ENCODE peak calls at places on chromosomes 5 and 9, in seven cellular contexts. S is AG04449, Y is PC-3, A is HCT116, F is cardiac muscle cell, N is lower lobe of right lung, Z is neural progenitor cell. U is an unnamed sample.

GRCh38 chr5:74034738-74035137 is 408.7 kb downstream of the ARHGEF28 start:
- DNase-seq in Z (no peak), A (no peak), N (no peak), F (no peak), Y (peak; percentile 71), S (no peak), U (no peak)

GRCh38 chr9:38200431-38200830 is 131.4 kb upstream of the SHB start:
- DNase-seq in N (no peak), Z (peak; percentile 51), F (no peak), A (no peak), Y (no peak), S (no peak), U (no peak)

GRCh38 chr9:78871452-78872331 is 574.8 kb downstream of the PSAT1 start:
- DNase-seq in S (peak; percentile 89), Y (peak; percentile 94), N (no peak), A (peak; percentile 22), Z (no peak), F (no peak), U (peak; percentile 72)

GRCh38 chr9:126301985-126302603 is 24.5 kb upstream of the MVB12B start:
- DNase-seq in S (peak; percentile 4), A (peak; percentile 65), F (peak; percentile 58), Z (peak; percentile 81), N (no peak), Y (peak; percentile 74), U (peak; percentile 22)

GRCh38 chr9:86732514-86732913 is 214.8 kb downstream of the GAS1 start:
- DNase-seq in F (no peak), Y (peak; percentile 83), Z (no peak), N (no peak), S (no peak), A (no peak), U (peak; percentile 77)

GRCh38 chr5:138662599-138662998 is 87.4 kb upstream of the HSPA9 start:
- DNase-seq in F (no peak), Y (no peak), S (no peak), Z (no peak), N (no peak), A (no peak), U (no peak)

GRCh38 chr5:8316608-8317007 is 447.7 kb downstream of the MTRR start:
- DNase-seq in Z (peak; percentile 30), N (no peak), F (peak; percentile 37), A (no peak), S (no peak), Y (peak; percentile 40), U (no peak)

GRCh38 chr5:139968547-139969261 is 74.4 kb downstream of the NRG2 start:
- DNase-seq in F (peak; percentile 93), N (peak; percentile 89), Y (peak; percentile 87), A (peak; percentile 72), Z (peak; percentile 92), S (no peak), U (peak; percentile 11)

GRCh38 chr9:131668439-131669233 is 71.2 kb downstream of the RAPGEF1 start:
- DNase-seq in Z (no peak), N (no peak), A (no peak), F (no peak), Y (peak; percentile 53), S (no peak), U (no peak)

GRCh38 chr9:121650220-121651013 is 1.0 kb upstream of the DAB2IP start:
- DNase-seq in Z (peak; percentile 91), Y (peak; percentile 53), F (peak; percentile 96), A (no peak), S (no peak), N (no peak), U (no peak)

GRCh38 chr5:77087484-77088291 is 603 bp upstream of the ZBED3 start:
- DNase-seq in Y (no peak), S (no peak), A (no peak), Z (peak; percentile 4), F (peak; percentile 3), N (peak; percentile 78), U (no peak)

GRCh38 chr5:55188656-55189380 is 15.8 kb upstream of the CDC20B start:
- DNase-seq in S (no peak), F (no peak), N (no peak), Z (no peak), A (no peak), Y (peak; percentile 45), U (no peak)

GRCh38 chr5:76367623-76368366 is 35.3 kb upstream of the IQGAP2 start:
- DNase-seq in S (no peak), F (no peak), N (no peak), A (no peak), Y (peak; percentile 17), Z (peak; percentile 19), U (no peak)

GRCh38 chr5:94241288-94241651 is 377.1 kb downstream of the KIAA0825 start:
- DNase-seq in S (no peak), A (peak; percentile 62), Z (no peak), F (no peak), N (no peak), Y (peak; percentile 77), U (no peak)

GRCh38 chr5:175288048-175288621 is 155.8 kb downstream of the DRD1 start:
- DNase-seq in Z (no peak), Y (peak; percentile 75), S (no peak), N (no peak), F (no peak), A (peak; percentile 23), U (no peak)

GRCh38 chr5:175873090-175873454 is 1.7 kb downstream of the CPLX2 start:
- DNase-seq in F (peak; percentile 57), A (no peak), Y (no peak), N (peak; percentile 57), Z (peak; percentile 80), S (no peak), U (no peak)

GRCh38 chr5:55172051-55172899 is 702 bp downstream of the CDC20B start:
- DNase-seq in Y (peak; percentile 78), A (peak; percentile 85), F (peak; percentile 82), Z (peak; percentile 84), N (no peak), S (peak; percentile 16), U (peak; percentile 43)

GRCh38 chr5:78829811-78830499 is 155.2 kb downstream of the ARSB start:
- DNase-seq in N (no peak), S (no peak), Y (no peak), A (no peak), Z (no peak), F (no peak), U (no peak)

GRCh38 chr9:35490910-35491465 is 1.1 kb downstream of the RUSC2 start:
- DNase-seq in Z (peak; percentile 4), F (no peak), S (no peak), A (no peak), N (no peak), Y (no peak), U (no peak)

GRCh38 chr5:126594676-126595485 is at the start of gene ALDH7A1:
- DNase-seq in S (peak; percentile 44), F (peak; percentile 96), Y (peak; percentile 91), Z (peak; percentile 98), A (peak; percentile 83), N (peak; percentile 88), U (peak; percentile 87)

GRCh38 chr5:103373576-103374472 is 115.3 kb downstream of the MACIR start:
- DNase-seq in Y (no peak), S (no peak), F (peak; percentile 33), Z (no peak), N (no peak), A (no peak), U (no peak)

GRCh38 chr9:35798658-35799366 is 7.4 kb downstream of the NPR2 start:
- DNase-seq in N (no peak), Y (peak; percentile 89), S (no peak), A (no peak), F (no peak), Z (no peak), U (no peak)

GRCh38 chr5:87944553-87945320 is 323.9 kb downstream of the TMEM161B start:
- DNase-seq in A (no peak), N (no peak), Z (peak; percentile 95), S (no peak), F (no peak), Y (no peak), U (no peak)

GRCh38 chr5:108749130-108749861 is 1.6 kb downstream of the FER start:
- DNase-seq in A (no peak), N (no peak), S (no peak), Y (no peak), Z (no peak), F (peak; percentile 89), U (no peak)

GRCh38 chr5:179212870-179213269 is 132.4 kb downstream of the ADAMTS2 start:
- DNase-seq in N (no peak), Y (no peak), Z (peak; percentile 27), A (no peak), S (no peak), F (peak; percentile 65), U (no peak)
- TF ChIP-seq CTCF in N (no peak), Y (peak; percentile 30), Z (no peak), A (no peak), S (peak; percentile 83), F (no peak), U (peak; percentile 52)

GRCh38 chr9:136928591-136928990 is 15.9 kb downstream of the FBXW5 start:
- DNase-seq in A (no peak), N (no peak), Z (no peak), F (no peak), Y (no peak), S (no peak), U (no peak)
- TF ChIP-seq CTCF in A (no peak), N (no peak), Z (no peak), F (no peak), Y (no peak), S (no peak), U (no peak)

GRCh38 chr5:143013176-143013575 is 243.0 kb downstream of the ARHGAP26 start:
- DNase-seq in Y (no peak), F (no peak), S (no peak), Z (no peak), A (no peak), N (no peak), U (no peak)

GRCh38 chr5:143011621-143012020 is 241.4 kb downstream of the ARHGAP26 start:
- DNase-seq in F (no peak), N (no peak), S (no peak), Z (no peak), Y (no peak), A (no peak), U (no peak)

GRCh38 chr5:143016777-143017374 is 246.7 kb downstream of the ARHGAP26 start:
- DNase-seq in S (no peak), N (no peak), Z (peak; percentile 55), Y (peak; percentile 57), F (peak; percentile 57), A (no peak), U (no peak)

GRCh38 chr5:143010335-143010734 is 240.2 kb downstream of the ARHGAP26 start:
- DNase-seq in N (no peak), Z (no peak), S (no peak), F (no peak), A (no peak), Y (no peak), U (no peak)

GRCh38 chr5:143014017-143014651 is 244.0 kb downstream of the ARHGAP26 start:
- DNase-seq in A (no peak), S (no peak), Y (peak; percentile 31), N (peak; percentile 72), F (peak; percentile 73), Z (peak; percentile 79), U (no peak)
- TF ChIP-seq CTCF in A (peak; percentile 78), S (peak; percentile 19), Y (peak; percentile 57), N (peak; percentile 55), F (peak; percentile 47), Z (peak; percentile 82), U (peak; percentile 20)

DNA sequence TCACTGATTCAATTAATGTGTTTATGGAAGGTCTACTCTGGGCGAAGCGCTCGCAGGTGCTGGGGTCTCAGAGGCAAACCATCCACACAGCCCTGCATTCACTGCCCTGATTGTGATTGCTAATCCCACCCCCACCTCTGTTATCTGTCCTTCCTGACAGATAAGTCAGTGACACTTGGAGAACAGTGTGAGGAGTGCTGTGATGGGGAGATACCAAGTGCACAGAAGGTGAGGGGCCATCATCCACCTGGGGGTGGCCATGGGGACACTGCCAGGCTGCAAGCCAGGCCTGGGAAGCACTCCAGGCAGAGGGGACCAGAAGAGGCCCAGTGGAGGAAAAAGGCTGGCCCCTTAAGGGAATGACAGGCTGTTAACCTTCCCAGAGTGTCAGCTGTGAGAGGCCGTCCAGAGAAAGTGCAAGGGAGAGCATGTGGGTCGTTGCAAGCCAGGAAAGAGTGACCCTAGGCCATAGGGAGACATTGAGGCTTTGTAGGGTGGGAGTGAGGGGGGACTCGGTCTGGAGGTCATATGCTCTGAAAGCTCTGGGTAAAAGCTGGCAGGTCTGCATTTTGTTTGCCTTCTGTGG is 18.0 kb downstream of the IL9 start:
- DNase-seq in A (no peak), S (no peak), F (peak; percentile 59), Z (no peak), N (no peak), Y (no peak), U (no peak)
- TF ChIP-seq CTCF in A (no peak), S (no peak), F (no peak), Z (no peak), N (no peak), Y (no peak), U (no peak)